ENCODE peak calls at places on chromosomes 6 and 20, in ten cellular contexts. One of them, this sample, is unnamed.

GRCh38 chr6:140193269-140193668 is 818.8 kb upstream of the CITED2 start:
- DNase-seq in mucosa of descending colon: no peak
- DNase-seq in neural crest cell: no peak
- DNase-seq in Right ventricle myocardium inferior: no peak
- DNase-seq in NCI-H2081: no peak
- DNase-seq in NCI-H460: no peak
- DNase-seq in GM03348: no peak
- DNase-seq in bronchial epithelial cell: no peak
- DNase-seq in NB4: peak; percentile 11
- DNase-seq in endodermal cell: no peak
- DNase-seq in this sample: no peak

GRCh38 chr20:37934634-37935010 is 31.7 kb downstream of the VSTM2L start:
- DNase-seq in GM03348: no peak
- DNase-seq in NB4: no peak
- DNase-seq in mucosa of descending colon: no peak
- DNase-seq in endodermal cell: no peak
- DNase-seq in neural crest cell: no peak
- DNase-seq in bronchial epithelial cell: no peak
- DNase-seq in NCI-H460: no peak
- DNase-seq in NCI-H2081: no peak
- DNase-seq in Right ventricle myocardium inferior: no peak
- DNase-seq in this sample: no peak

GRCh38 chr6:150409576-150410066 is 40.8 kb downstream of the IYD start:
- DNase-seq in endodermal cell: no peak
- DNase-seq in NCI-H460: no peak
- DNase-seq in bronchial epithelial cell: no peak
- DNase-seq in mucosa of descending colon: no peak
- DNase-seq in GM03348: no peak
- DNase-seq in Right ventricle myocardium inferior: no peak
- DNase-seq in NB4: peak; percentile 32
- DNase-seq in neural crest cell: no peak
- DNase-seq in NCI-H2081: no peak
- DNase-seq in this sample: no peak

GRCh38 chr20:32052090-32052791 is at the start of gene HCK:
- DNase-seq in NCI-H2081: no peak
- DNase-seq in mucosa of descending colon: peak; percentile 73
- DNase-seq in GM03348: no peak
- DNase-seq in Right ventricle myocardium inferior: peak; percentile 90
- DNase-seq in NCI-H460: no peak
- DNase-seq in bronchial epithelial cell: no peak
- DNase-seq in neural crest cell: no peak
- DNase-seq in NB4: peak; percentile 64
- DNase-seq in endodermal cell: peak; percentile 70
- DNase-seq in this sample: no peak

GRCh38 chr6:166786704-166787293 is 159.7 kb upstream of the RPS6KA2 start:
- DNase-seq in NB4: peak; percentile 71
- DNase-seq in bronchial epithelial cell: peak; percentile 63
- DNase-seq in NCI-H2081: peak; percentile 52
- DNase-seq in GM03348: peak; percentile 77
- DNase-seq in neural crest cell: no peak
- DNase-seq in mucosa of descending colon: no peak
- DNase-seq in NCI-H460: peak; percentile 61
- DNase-seq in endodermal cell: peak; percentile 49
- DNase-seq in Right ventricle myocardium inferior: no peak
- DNase-seq in this sample: no peak

GRCh38 chr6:56595490-56596122 is 47.1 kb downstream of the DST start:
- DNase-seq in endodermal cell: peak; percentile 76
- DNase-seq in Right ventricle myocardium inferior: no peak
- DNase-seq in mucosa of descending colon: no peak
- DNase-seq in bronchial epithelial cell: peak; percentile 65
- DNase-seq in NCI-H2081: peak; percentile 46
- DNase-seq in NB4: peak; percentile 81
- DNase-seq in neural crest cell: peak; percentile 16
- DNase-seq in GM03348: peak; percentile 54
- DNase-seq in NCI-H460: no peak
- DNase-seq in this sample: no peak

GRCh38 chr6:163120223-163120622 is 294.3 kb upstream of the QKI start:
- DNase-seq in endodermal cell: peak; percentile 59
- DNase-seq in NCI-H460: no peak
- DNase-seq in Right ventricle myocardium inferior: no peak
- DNase-seq in NB4: no peak
- DNase-seq in NCI-H2081: no peak
- DNase-seq in neural crest cell: no peak
- DNase-seq in GM03348: no peak
- DNase-seq in mucosa of descending colon: no peak
- DNase-seq in bronchial epithelial cell: no peak
- DNase-seq in this sample: no peak

GRCh38 chr6:112014483-112014882 is 39.4 kb upstream of the CCN6 start:
- DNase-seq in endodermal cell: no peak
- DNase-seq in NB4: no peak
- DNase-seq in neural crest cell: no peak
- DNase-seq in NCI-H460: no peak
- DNase-seq in Right ventricle myocardium inferior: no peak
- DNase-seq in NCI-H2081: no peak
- DNase-seq in bronchial epithelial cell: no peak
- DNase-seq in GM03348: peak; percentile 70
- DNase-seq in mucosa of descending colon: no peak
- DNase-seq in this sample: no peak

GRCh38 chr20:7765221-7765620 is 175.0 kb downstream of the HAO1 start:
- DNase-seq in NCI-H460: no peak
- DNase-seq in endodermal cell: no peak
- DNase-seq in NCI-H2081: no peak
- DNase-seq in bronchial epithelial cell: no peak
- DNase-seq in mucosa of descending colon: no peak
- DNase-seq in Right ventricle myocardium inferior: no peak
- DNase-seq in neural crest cell: no peak
- DNase-seq in NB4: peak; percentile 64
- DNase-seq in GM03348: no peak
- DNase-seq in this sample: no peak

GRCh38 chr6:79005497-79005896 is 72.6 kb downstream of the PHIP start:
- DNase-seq in mucosa of descending colon: no peak
- DNase-seq in NB4: no peak
- DNase-seq in NCI-H2081: no peak
- DNase-seq in GM03348: no peak
- DNase-seq in endodermal cell: no peak
- DNase-seq in neural crest cell: no peak
- DNase-seq in bronchial epithelial cell: no peak
- DNase-seq in NCI-H460: no peak
- DNase-seq in Right ventricle myocardium inferior: no peak
- DNase-seq in this sample: no peak